ENCODE peak calls at places on chromosomes 3 and 15, in five cellular contexts. J, Q, I, S and E are unnamed samples.

GRCh38 chr15:31471731-31472430 is 145.2 kb downstream of the KLF13 start:
- DNase-seq in S (peak), J (no peak), Q (no peak), I (peak), E (peak)

GRCh38 chr3:124019291-124019690 is 27.4 kb upstream of the ROPN1 start:
- DNase-seq in J (no peak), S (no peak), I (no peak), Q (no peak), E (no peak)

GRCh38 chr3:11477286-11477935 is 166.3 kb downstream of the VGLL4 start:
- DNase-seq in I (no peak), J (no peak), S (peak), Q (no peak), E (peak)

GRCh38 chr15:35043380-35044095 is 41.6 kb downstream of the NANOGP8 start:
- DNase-seq in I (no peak), Q (no peak), S (no peak), J (no peak), E (no peak)

GRCh38 chr3:152717252-152717651 is 117.7 kb upstream of the P2RY1 start:
- DNase-seq in J (no peak), S (no peak), Q (no peak), I (no peak), E (peak)

GRCh38 chr3:129435367-129435766 is 4.4 kb downstream of the MBD4 start:
- DNase-seq in J (no peak), Q (no peak), S (no peak), I (no peak), E (no peak)

GRCh38 chr15:38535451-38536200 is 29.0 kb downstream of the RASGRP1 start:
- DNase-seq in J (no peak), I (no peak), Q (no peak), S (peak), E (peak)

GRCh38 chr15:40281057-40281850 is 1.6 kb downstream of the ANKRD63 start:
- DNase-seq in Q (no peak), J (no peak), I (peak), S (no peak), E (no peak)

GRCh38 chr3:16884748-16885587 is at the start of gene PLCL2:
- DNase-seq in J (no peak), S (peak), I (peak), Q (peak), E (peak)

GRCh38 chr3:52308308-52308707 is 7.8 kb upstream of the DNAH1 start:
- DNase-seq in S (no peak), I (no peak), J (no peak), Q (no peak), E (no peak)

GRCh38 chr15:90315276-90315982 is 36.7 kb upstream of the ZNF774 start:
- DNase-seq in I (no peak), S (peak), J (no peak), Q (no peak), E (no peak)

GRCh38 chr3:11367116-11367781 is 95.1 kb downstream of the ATG7 start:
- DNase-seq in Q (no peak), I (no peak), S (peak), J (no peak), E (no peak)

GRCh38 chr15:90895571-90896117 is 7.5 kb upstream of the MAN2A2 start:
- DNase-seq in J (no peak), S (no peak), I (no peak), Q (no peak), E (no peak)

GRCh38 chr3:45783667-45784066 is 12.7 kb downstream of the SLC6A20 start:
- DNase-seq in I (no peak), J (no peak), S (no peak), Q (no peak), E (no peak)

GRCh38 chr3:52527039-52527731 is 6.5 kb downstream of the NT5DC2 start:
- DNase-seq in J (no peak), S (no peak), I (no peak), Q (no peak), E (peak)

GRCh38 chr15:79283252-79284048 is 928 bp downstream of the ANKRD34C start:
- DNase-seq in Q (peak), J (no peak), S (peak), I (peak), E (peak)

GRCh38 chr3:46271209-46271608 is 28.9 kb downstream of the CCR3 start:
- DNase-seq in S (no peak), Q (no peak), J (no peak), I (no peak), E (no peak)

GRCh38 chr15:71736286-71736947 is 73.9 kb upstream of the NR2E3 start:
- DNase-seq in J (no peak), I (no peak), S (no peak), Q (no peak), E (no peak)

GRCh38 chr3:23115171-23115877 is 87.8 kb upstream of the UBE2E2 start:
- DNase-seq in I (no peak), S (no peak), Q (no peak), J (no peak), E (peak)

GRCh38 chr3:32229565-32229964 is 8.9 kb upstream of the CMTM8 start:
- DNase-seq in Q (no peak), I (no peak), J (no peak), S (no peak), E (peak)

GRCh38 chr3:131075632-131076328 is 49.1 kb downstream of the NEK11 start:
- DNase-seq in Q (no peak), J (no peak), S (no peak), I (no peak), E (no peak)

GRCh38 chr3:197951392-197951990 is 1.5 kb downstream of the RPL35A start:
- DNase-seq in S (no peak), J (no peak), I (no peak), Q (no peak), E (no peak)

GRCh38 chr15:75153084-75153483 is 48.6 kb upstream of the C15orf39 start:
- DNase-seq in S (peak), J (no peak), I (no peak), Q (no peak), E (no peak)

GRCh38 chr3:171640520-171641412 is 169.5 kb downstream of the PLD1 start:
- DNase-seq in I (peak), Q (no peak), S (peak), J (no peak), E (no peak)

GRCh38 chr15:67843571-67844387 is 3.9 kb upstream of the RNU6-1 start:
- DNase-seq in Q (peak), S (peak), I (no peak), J (no peak), E (peak)

GRCh38 chr3:167288737-167289136 is 91.4 kb downstream of the ZBBX start:
- DNase-seq in Q (no peak), I (no peak), J (no peak), S (no peak), E (no peak)

GRCh38 chr3:112699436-112699978 is 58.6 kb upstream of the CCDC80 start:
- DNase-seq in I (no peak), S (peak), Q (no peak), J (no peak), E (peak)

GRCh38 chr15:101459579-101460300 is 29.8 kb downstream of the PCSK6 start:
- DNase-seq in I (no peak), Q (no peak), S (no peak), J (no peak), E (peak)

GRCh38 chr15:79896131-79896633 is 632 bp downstream of the MTHFS start:
- DNase-seq in Q (no peak), S (no peak), J (no peak), I (no peak), E (no peak)

GRCh38 chr3:100047455-100048141 is 66.7 kb downstream of the FILIP1L start:
- DNase-seq in S (peak), Q (no peak), J (no peak), I (no peak), E (no peak)

GRCh38 chr3:98560911-98561310 is 29.1 kb downstream of the GPR15 start:
- DNase-seq in J (no peak), Q (no peak), I (no peak), S (no peak), E (no peak)

GRCh38 chr3:35744419-35744818 is 105.1 kb downstream of the ARPP21 start:
- DNase-seq in Q (peak), J (peak), S (no peak), I (peak), E (no peak)
- H4K91ac ChIP-seq in Q (no peak), J (no peak), S (no peak), I (no peak), E (no peak)

GRCh38 chr15:32819406-32819930 is 101.7 kb downstream of the GREM1 start:
- DNase-seq in I (no peak), J (no peak), Q (no peak), S (no peak), E (no peak)
- H3K18ac ChIP-seq in I (no peak), J (no peak), Q (no peak), S (peak), E (no peak)

GRCh38 chr3:50519471-50520089 is 16.1 kb upstream of the CACNA2D2 start:
- DNase-seq in Q (peak), J (peak), I (peak), S (peak), E (peak)

GRCh38 chr3:50515565-50516047 is 12.2 kb upstream of the CACNA2D2 start:
- DNase-seq in I (peak), J (no peak), Q (peak), S (no peak), E (no peak)

GRCh38 chr3:50518441-50518840 is 15.0 kb upstream of the CACNA2D2 start:
- DNase-seq in Q (no peak), S (no peak), J (no peak), I (no peak), E (no peak)

GRCh38 chr3:50517721-50518206 is 14.3 kb upstream of the CACNA2D2 start:
- DNase-seq in I (no peak), J (no peak), Q (no peak), S (no peak), E (no peak)

GRCh38 chr3:50516048-50516871 is 12.8 kb upstream of the CACNA2D2 start:
- DNase-seq in S (no peak), Q (peak), I (peak), J (peak), E (no peak)
- H4K91ac ChIP-seq in S (no peak), Q (peak), I (no peak), J (peak), E (no peak)

DNA sequence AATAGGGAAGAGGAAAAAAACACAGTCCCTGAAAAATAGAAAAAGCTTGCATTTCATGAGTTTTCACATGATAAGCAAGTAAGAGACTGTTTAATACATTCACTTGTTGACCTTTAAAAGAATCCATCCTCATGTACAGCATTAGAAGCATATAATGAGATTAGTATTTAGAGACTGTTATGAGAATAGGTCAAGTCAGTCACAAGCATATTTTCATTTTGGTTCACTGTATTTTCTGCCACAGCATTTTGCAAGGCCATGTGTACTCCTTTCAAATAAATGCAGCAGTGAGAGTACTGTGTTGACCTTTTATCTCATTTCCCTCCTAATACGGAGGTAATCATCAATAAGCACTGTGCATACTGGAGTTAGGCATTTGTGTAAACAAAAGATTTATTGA is 162.2 kb upstream of the SETMAR start:
- DNase-seq in J (no peak), S (no peak), Q (no peak), I (no peak), E (no peak)
- H3K18ac ChIP-seq in J (no peak), S (no peak), Q (no peak), I (no peak), E (no peak)

GRCh38 chr15:63352808-63353207 is 28.8 kb downstream of the CA12 start:
- DNase-seq in Q (no peak), I (no peak), S (no peak), J (no peak), E (no peak)

GRCh38 chr15:63349621-63350020 is 32.0 kb downstream of the CA12 start:
- DNase-seq in S (no peak), J (no peak), I (no peak), Q (no peak), E (no peak)

GRCh38 chr15:63349156-63349555 is 32.5 kb downstream of the CA12 start:
- DNase-seq in J (no peak), S (no peak), I (no peak), Q (no peak), E (no peak)

GRCh38 chr15:63350178-63350621 is 31.4 kb downstream of the CA12 start:
- DNase-seq in J (no peak), Q (no peak), S (no peak), I (no peak), E (no peak)

GRCh38 chr15:63351170-63351569 is 30.5 kb downstream of the CA12 start:
- DNase-seq in J (no peak), Q (no peak), S (no peak), I (no peak), E (no peak)
- H4K91ac ChIP-seq in J (no peak), Q (peak), S (no peak), I (no peak), E (no peak)

DNA sequence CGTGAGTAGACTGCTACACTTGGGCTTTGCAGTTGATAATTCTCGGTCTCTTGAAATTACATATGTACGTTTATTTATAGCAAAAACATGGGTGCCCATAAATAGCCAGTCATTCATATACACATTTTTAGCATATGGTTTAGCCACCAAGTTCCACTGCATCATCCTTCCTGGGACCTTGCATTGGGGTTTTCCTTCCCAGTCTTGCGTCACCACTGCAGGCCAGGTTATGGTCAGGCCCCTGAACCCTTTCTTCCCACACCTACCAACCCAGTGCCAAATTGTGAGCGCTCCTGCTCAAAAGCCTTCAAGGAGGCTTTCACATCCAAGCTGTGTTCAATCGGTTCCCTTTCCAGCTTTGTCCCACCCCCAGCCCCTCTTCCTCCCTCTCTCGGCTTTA is 12.6 kb downstream of the KLHL25 start:
- DNase-seq in Q (no peak), J (no peak), I (no peak), S (peak), E (no peak)
- H3K18ac ChIP-seq in Q (no peak), J (no peak), I (no peak), S (no peak), E (peak)

DNA sequence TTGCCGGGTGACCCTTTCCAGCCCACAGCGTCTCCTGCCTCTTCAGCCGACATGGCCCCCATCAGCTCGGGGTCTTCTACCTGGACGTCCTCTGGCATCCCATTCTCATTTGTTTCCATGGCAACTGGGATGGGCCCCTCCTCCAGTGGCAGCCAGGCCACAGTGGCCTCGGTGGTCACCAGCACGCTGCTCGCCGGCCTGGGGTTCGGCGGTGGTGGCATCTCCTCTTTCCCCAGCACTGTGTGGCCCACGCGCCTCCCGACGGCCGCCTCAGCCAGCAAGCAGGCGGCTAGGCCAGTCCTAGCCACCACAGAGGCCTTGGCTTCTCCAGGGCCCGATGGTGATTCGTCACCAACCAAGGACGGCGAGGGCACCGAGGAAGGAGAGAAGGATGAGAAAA is 170.2 kb downstream of the FEZF2 start:
- DNase-seq in J (no peak), I (no peak), S (no peak), Q (no peak), E (no peak)
- H4K91ac ChIP-seq in J (no peak), I (no peak), S (no peak), Q (peak), E (no peak)

GRCh38 chr15:63833246-63833696 is 477 bp downstream of the HERC1 start:
- DNase-seq in I (peak), Q (peak), S (peak), J (no peak), E (peak)

GRCh38 chr15:63835211-63835568 is 1.4 kb upstream of the HERC1 start:
- DNase-seq in I (no peak), J (no peak), S (no peak), Q (no peak), E (peak)

GRCh38 chr15:63836579-63836978 is 2.8 kb upstream of the HERC1 start:
- DNase-seq in Q (no peak), I (no peak), S (no peak), J (no peak), E (no peak)

GRCh38 chr15:63832620-63833245 is 1.0 kb downstream of the HERC1 start:
- DNase-seq in Q (no peak), I (no peak), S (no peak), J (no peak), E (no peak)

GRCh38 chr15:63834500-63835210 is 907 bp upstream of the HERC1 start:
- DNase-seq in I (peak), Q (no peak), J (no peak), S (no peak), E (peak)
- H3K18ac ChIP-seq in I (peak), Q (no peak), J (peak), S (no peak), E (peak)

GRCh38 chr15:41966920-41967465 is 5.4 kb downstream of the EHD4 start:
- DNase-seq in I (no peak), J (no peak), Q (no peak), S (no peak), E (no peak)
- H4K91ac ChIP-seq in I (no peak), J (no peak), Q (no peak), S (no peak), E (no peak)

GRCh38 chr15:86894269-86894668 is 814.6 kb downstream of the AGBL1 start:
- DNase-seq in S (no peak), J (no peak), Q (no peak), I (no peak), E (no peak)

DNA sequence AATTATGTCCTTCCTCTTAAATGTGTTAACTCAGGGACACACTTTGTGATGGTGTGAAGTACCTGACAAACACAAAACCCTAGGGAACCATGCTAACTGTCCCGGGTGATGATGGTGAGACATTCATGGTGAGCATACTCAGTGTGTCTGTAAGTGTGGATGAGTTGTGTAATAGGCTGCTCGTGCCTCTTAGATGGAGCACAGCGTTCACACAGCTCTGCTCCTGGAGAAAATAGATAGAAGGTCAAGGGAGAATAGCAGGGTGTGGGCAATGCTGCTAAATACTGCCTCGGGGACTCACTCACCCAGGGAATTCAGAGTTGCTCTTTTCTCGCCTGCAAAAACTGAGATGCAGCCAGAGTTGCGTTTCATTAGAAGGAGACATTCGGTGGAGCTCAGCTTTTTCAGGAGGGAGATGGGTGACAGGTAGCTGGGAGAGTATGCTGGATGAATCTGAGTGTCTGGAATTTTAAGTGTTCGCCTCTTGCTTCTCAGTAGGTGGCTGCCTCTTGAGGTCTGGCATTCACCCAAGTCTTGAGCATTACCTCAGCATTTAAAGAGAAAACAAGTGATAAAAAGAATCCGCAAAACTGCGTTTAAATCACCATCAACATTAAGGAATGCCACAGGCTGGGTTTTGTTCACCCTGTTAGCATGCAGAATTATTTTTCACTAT is 813.2 kb downstream of the AGBL1 start:
- DNase-seq in J (peak), I (no peak), Q (no peak), S (no peak), E (no peak)
- H3K18ac ChIP-seq in J (no peak), I (no peak), Q (no peak), S (no peak), E (no peak)